ENCODE peak calls at places on chromosomes 7 and 10, in five cellular contexts. G is A549, A is IMR-90, B is HepG2, F is H1. U is an unnamed sample.

GRCh38 chr10:103545366-103545765 is 51.9 kb downstream of the NEURL1 start:
- DNase-seq in B (no peak), A (no peak), F (no peak), G (no peak), U (no peak)

GRCh38 chr10:119878524-119878923 is 5.9 kb upstream of the MCMBP start:
- DNase-seq in A (no peak), F (no peak), G (no peak), B (no peak), U (no peak)

GRCh38 chr7:38105874-38106483 is 72.1 kb upstream of the STARD3NL start:
- DNase-seq in F (no peak), G (peak), A (peak), B (peak), U (peak)

GRCh38 chr10:7606977-7607404 is 59.8 kb downstream of the ITIH5 start:
- DNase-seq in F (no peak), A (no peak), B (no peak), G (no peak), U (no peak)

GRCh38 chr7:17474724-17475344 is 176.4 kb downstream of the AHR start:
- DNase-seq in B (peak), F (no peak), A (no peak), G (peak), U (no peak)

GRCh38 chr10:129852829-129853228 is 111.2 kb downstream of the EBF3 start:
- DNase-seq in G (no peak), F (no peak), B (no peak), A (no peak), U (no peak)

GRCh38 chr10:47457826-47458225 is 26.1 kb downstream of the ANXA8 start:
- DNase-seq in B (no peak), A (no peak), F (no peak), G (no peak), U (no peak)

GRCh38 chr7:79590571-79591274 is 137.3 kb upstream of the MAGI2 start:
- DNase-seq in F (no peak), A (no peak), G (no peak), B (no peak), U (no peak)

GRCh38 chr7:83468251-83468739 is 180.6 kb downstream of the SEMA3E start:
- DNase-seq in B (peak), G (peak), A (peak), F (no peak), U (peak)

GRCh38 chr7:28588606-28589005 is 176.3 kb downstream of the CREB5 start:
- DNase-seq in A (no peak), F (no peak), B (no peak), G (no peak), U (no peak)

GRCh38 chr7:91620827-91621226 is 259.7 kb downstream of the MTERF1 start:
- DNase-seq in A (no peak), B (no peak), G (no peak), F (no peak), U (no peak)

GRCh38 chr7:32868116-32868515 is 23.4 kb downstream of the KBTBD2 start:
- DNase-seq in B (no peak), G (no peak), F (no peak), A (no peak), U (no peak)

GRCh38 chr10:31087855-31088254 is 56.2 kb upstream of the ZNF438 start:
- DNase-seq in B (no peak), G (no peak), F (no peak), A (no peak), U (no peak)

GRCh38 chr7:81064446-81064845 is 145.6 kb upstream of the SEMA3C start:
- DNase-seq in B (no peak), F (no peak), G (no peak), A (peak), U (no peak)

GRCh38 chr10:43130756-43131155 is 7.5 kb upstream of the CSGALNACT2 start:
- DNase-seq in F (no peak), A (no peak), B (no peak), G (no peak), U (no peak)

GRCh38 chr7:88401009-88401623 is 94.4 kb upstream of the STEAP4 start:
- DNase-seq in A (no peak), B (peak), F (no peak), G (peak), U (peak)

GRCh38 chr10:104038958-104039752 is 46.5 kb downstream of the COL17A1 start:
- DNase-seq in A (no peak), F (no peak), G (no peak), B (no peak), U (no peak)

DNA sequence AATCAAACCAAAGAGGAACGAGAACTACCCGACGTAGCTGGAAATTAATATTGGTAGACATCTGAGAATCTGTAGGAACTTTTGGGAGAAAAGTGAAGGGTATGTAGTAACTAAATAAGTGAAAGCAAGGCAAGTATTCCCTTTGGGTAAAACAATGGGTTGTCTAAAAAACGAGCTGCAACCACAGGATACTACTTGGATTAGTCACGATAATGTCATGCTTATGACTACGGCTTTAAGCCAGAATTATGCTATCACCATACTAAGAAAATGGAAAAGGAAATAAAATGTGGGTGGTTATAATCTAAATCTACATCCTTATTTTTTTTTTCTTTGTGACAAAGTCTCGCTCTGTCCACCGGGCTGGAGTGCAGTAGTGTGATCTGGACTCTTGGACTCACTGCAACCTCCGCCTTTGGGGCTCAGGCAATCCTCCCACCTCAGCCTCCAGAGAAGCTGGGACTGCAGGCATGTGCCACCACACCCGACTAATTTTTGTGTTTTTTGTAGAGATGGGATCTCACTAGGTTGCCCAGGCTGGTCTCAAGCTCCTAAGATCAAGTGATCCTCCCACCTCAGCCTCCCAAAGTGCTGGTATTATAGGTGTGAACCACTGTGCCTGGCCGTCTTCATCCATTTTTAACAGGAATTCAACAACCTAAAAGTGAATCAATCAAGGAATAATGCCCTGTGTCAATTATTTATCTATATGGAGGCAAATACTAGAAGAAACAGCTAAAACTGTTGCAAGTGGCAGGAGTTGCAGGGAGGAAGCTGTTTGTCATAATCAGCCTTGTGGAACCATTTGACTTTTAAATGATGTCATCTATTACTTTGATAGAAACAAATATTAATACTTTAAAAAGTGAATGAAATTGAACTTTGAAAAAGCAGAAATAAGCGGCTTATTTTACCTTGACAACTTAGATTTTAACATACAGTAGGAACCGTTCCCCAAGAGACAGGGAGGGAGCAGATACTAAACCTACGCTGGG is 189.3 kb downstream of the PRPF18 start:
- DNase-seq in F (no peak), G (no peak), A (peak), B (no peak), U (no peak)
- TF ChIP-seq CEBPB in F (no peak), G (no peak), A (peak), B (no peak), U (no peak)

GRCh38 chr10:102230264-102230860 is 4.3 kb downstream of the ELOVL3 start:
- DNase-seq in A (peak), B (no peak), G (peak), F (no peak), U (peak)

GRCh38 chr10:102231357-102232318 is 5.5 kb downstream of the ELOVL3 start:
- DNase-seq in F (no peak), B (peak), A (no peak), G (peak), U (peak)

GRCh38 chr10:102233997-102234396 is 7.3 kb downstream of the PITX3 start:
- DNase-seq in A (no peak), G (no peak), B (no peak), F (no peak), U (no peak)

GRCh38 chr10:102229810-102230263 is 3.7 kb downstream of the ELOVL3 start:
- DNase-seq in B (peak), G (peak), A (peak), F (no peak), U (peak)

DNA sequence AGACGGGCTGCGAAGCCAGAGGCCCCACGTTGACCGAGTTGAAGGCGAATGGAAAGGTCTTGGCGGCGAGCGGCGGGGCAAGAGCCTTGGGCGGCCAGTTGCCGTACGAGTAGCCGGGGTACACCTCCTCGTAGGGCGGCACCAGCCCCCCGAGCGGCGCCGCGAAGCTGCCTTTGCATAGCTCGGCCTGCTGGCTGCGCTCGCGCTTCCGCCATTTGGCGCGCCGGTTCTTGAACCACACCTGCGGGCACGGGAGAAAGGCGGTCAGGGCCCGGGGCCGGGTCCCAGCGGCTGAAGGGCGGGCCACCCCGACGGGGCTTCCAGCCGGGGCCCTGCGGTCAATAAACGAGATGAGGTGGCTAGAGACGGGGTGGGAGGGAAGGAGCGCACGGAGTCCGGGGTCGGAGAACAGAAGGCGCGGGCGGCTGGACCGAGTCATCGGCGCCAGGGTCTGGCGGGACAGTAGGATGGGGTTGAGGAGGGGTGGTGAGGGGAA is 4.8 kb downstream of the ELOVL3 start:
- DNase-seq in G (peak), A (no peak), B (no peak), F (no peak), U (peak)
- TF ChIP-seq CEBPB in G (no peak), A (no peak), B (no peak), F (no peak), U (no peak)

GRCh38 chr10:23147035-23147434 is 45.1 kb upstream of the PTF1A start:
- DNase-seq in B (no peak), F (no peak), A (no peak), G (no peak), U (no peak)

GRCh38 chr10:23150081-23150480 is 42.0 kb upstream of the PTF1A start:
- DNase-seq in B (no peak), A (no peak), F (no peak), G (no peak), U (no peak)

GRCh38 chr10:23148214-23148613 is 43.9 kb upstream of the PTF1A start:
- DNase-seq in A (no peak), G (no peak), F (no peak), B (no peak), U (no peak)

GRCh38 chr10:23141995-23142394 is 46.6 kb downstream of the MSRB2 start:
- DNase-seq in A (no peak), F (no peak), B (no peak), G (no peak), U (no peak)

GRCh38 chr10:23146069-23146657 is 45.9 kb upstream of the PTF1A start:
- DNase-seq in A (no peak), B (no peak), G (no peak), F (no peak), U (no peak)
- TF ChIP-seq CEBPB in A (no peak), B (no peak), G (no peak), F (no peak), U (no peak)

GRCh38 chr10:21406595-21407218 is 118.8 kb downstream of the SKIDA1 start:
- DNase-seq in G (no peak), B (no peak), A (peak), F (no peak), U (no peak)
- TF ChIP-seq CEBPB in G (no peak), B (no peak), A (no peak), F (no peak), U (no peak)

GRCh38 chr7:158130023-158130409 is 457.6 kb downstream of the PTPRN2 start:
- DNase-seq in B (no peak), A (no peak), G (no peak), F (no peak), U (no peak)

GRCh38 chr7:158133515-158134271 is 453.9 kb downstream of the PTPRN2 start:
- DNase-seq in G (no peak), B (no peak), F (no peak), A (no peak), U (no peak)

GRCh38 chr7:158135931-158136330 is 451.7 kb downstream of the PTPRN2 start:
- DNase-seq in B (no peak), F (no peak), A (no peak), G (no peak), U (no peak)

GRCh38 chr7:158134824-158135223 is 452.8 kb downstream of the PTPRN2 start:
- DNase-seq in B (no peak), G (no peak), F (no peak), A (no peak), U (no peak)

GRCh38 chr7:158133057-158133456 is 454.6 kb downstream of the PTPRN2 start:
- DNase-seq in F (no peak), A (no peak), B (no peak), G (no peak), U (no peak)
- TF ChIP-seq CEBPB in F (no peak), A (no peak), B (no peak), G (no peak), U (no peak)

GRCh38 chr7:78333530-78333929 is 535.0 kb downstream of the PHTF2 start:
- DNase-seq in F (no peak), G (no peak), B (no peak), A (no peak), U (no peak)

DNA sequence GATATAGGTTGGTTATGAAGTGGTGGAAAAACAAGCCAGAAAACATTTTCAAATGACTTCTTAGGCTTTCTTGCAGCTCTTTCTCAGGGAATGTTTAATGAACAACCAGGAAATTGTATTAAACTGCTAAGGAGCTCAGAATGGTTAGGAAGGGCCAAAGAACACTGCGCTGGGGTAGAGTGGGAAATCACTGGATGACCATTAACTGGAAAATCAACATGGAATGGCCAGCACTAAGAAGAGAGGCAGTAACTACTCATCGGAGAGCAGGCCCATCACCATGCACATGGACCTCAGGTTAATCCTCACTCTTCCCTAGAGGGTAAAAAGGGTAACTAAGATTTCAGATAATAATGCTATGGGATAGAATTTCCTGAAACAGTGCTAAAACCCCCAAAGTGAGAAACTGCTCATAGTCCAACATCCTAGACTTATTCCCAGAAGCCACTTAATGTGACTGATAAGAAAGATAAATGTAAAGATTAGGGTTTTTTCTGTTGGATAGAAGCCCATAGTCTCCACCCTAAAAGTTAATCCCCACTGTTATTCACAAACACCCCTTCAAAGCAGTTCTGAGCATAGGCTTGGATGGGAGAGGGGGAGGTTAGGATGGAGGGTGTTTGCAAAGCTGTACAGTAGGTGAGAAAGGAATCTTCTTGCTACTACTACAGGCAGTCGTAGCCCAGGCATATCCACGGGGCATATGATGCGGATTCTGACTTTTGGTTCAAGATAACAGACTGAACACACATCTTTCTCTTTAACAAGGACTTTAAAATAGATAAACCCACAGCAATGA is 535.7 kb downstream of the PHTF2 start:
- DNase-seq in A (no peak), G (no peak), B (no peak), F (no peak), U (no peak)
- TF ChIP-seq CEBPB in A (no peak), G (no peak), B (no peak), F (no peak), U (no peak)

GRCh38 chr10:132329565-132330485 is 2.2 kb upstream of the LRRC27 start:
- DNase-seq in G (peak), A (peak), B (no peak), F (no peak), U (no peak)
- TF ChIP-seq CEBPB in G (no peak), A (no peak), B (no peak), F (no peak), U (no peak)

DNA sequence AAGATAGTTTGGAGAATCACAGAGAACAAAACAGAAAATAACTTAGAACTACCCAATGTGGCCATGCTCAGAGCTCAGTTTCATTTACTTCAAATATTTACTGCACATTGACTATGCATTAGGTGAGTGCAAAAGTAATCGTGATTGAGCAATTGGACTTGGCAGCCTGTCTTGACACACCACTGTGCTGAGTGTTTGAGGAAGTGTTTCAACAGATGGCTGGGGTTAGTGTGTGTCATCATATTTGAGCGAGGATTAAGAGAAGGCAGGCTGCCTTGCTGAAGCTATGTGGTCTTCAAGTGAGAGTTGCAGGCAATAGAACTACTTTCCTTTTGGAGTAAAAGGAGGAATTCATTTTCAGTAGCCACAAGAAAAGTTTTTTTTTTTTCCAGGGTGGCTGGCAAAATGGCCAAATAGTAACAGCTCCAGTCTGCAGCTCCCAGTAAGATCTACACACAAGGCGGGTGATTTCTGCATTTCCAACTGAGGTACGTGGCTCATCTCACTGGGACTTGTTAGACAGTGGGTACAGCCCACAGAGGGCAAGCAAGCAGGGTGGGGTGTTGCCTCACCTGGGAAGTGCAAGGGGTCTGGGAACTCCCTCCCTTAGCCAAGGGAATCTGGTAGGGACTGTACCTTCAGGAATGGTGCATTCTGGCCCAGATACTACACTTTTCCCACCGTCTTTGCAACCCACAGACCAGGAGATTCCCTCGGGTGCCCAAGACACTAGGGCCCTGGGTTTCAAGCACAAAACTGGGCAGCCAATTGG is 37.7 kb downstream of the AKR1C4 start:
- DNase-seq in B (peak), F (no peak), A (peak), G (peak), U (no peak)
- TF ChIP-seq CEBPB in B (peak), F (no peak), A (no peak), G (peak), U (no peak)

U was measured in HCT116.